ENCODE peak calls at places on chromosome 17, in ten cellular contexts. K, D, Y, V, Q, S, M, G, X and P are unnamed samples.

GRCh38 chr17:21146362-21147021 is 19.7 kb downstream of the DHRS7B start:
- DNase-seq in S (no peak), V (no peak), D (no peak), M (no peak), K (no peak), Q (no peak), Y (no peak), G (no peak), X (no peak), P (no peak)

GRCh38 chr17:28046034-28046825 is 3.8 kb downstream of the NLK start:
- DNase-seq in Y (no peak), S (no peak), X (no peak), K (no peak), Q (no peak), D (no peak), G (no peak), M (no peak), V (no peak), P (no peak)

GRCh38 chr17:78806451-78806850 is 24.4 kb upstream of the CYTH1 start:
- DNase-seq in V (peak; percentile 46), D (peak; percentile 39), M (no peak), S (peak; percentile 48), X (peak; percentile 79), K (peak; percentile 71), G (no peak), Y (no peak), Q (no peak), P (no peak)

GRCh38 chr17:13104576-13104975 is 86.7 kb upstream of the ELAC2 start:
- DNase-seq in K (no peak), M (no peak), Y (no peak), G (no peak), S (no peak), Q (no peak), D (no peak), X (no peak), V (no peak), P (no peak)

GRCh38 chr17:57455063-57455914 is 199.0 kb downstream of the MSI2 start:
- DNase-seq in G (no peak), Y (no peak), S (peak; percentile 72), X (peak; percentile 26), Q (no peak), K (no peak), V (no peak), D (peak; percentile 44), M (no peak), P (no peak)

GRCh38 chr17:2369551-2370210 is 31.2 kb downstream of the MNT start:
- DNase-seq in D (no peak), Q (no peak), S (no peak), V (no peak), M (peak; percentile 59), X (no peak), G (no peak), Y (no peak), K (no peak), P (no peak)

GRCh38 chr17:78144736-78145641 is 1.2 kb upstream of the C17orf99 start:
- DNase-seq in K (no peak), X (no peak), Q (peak; percentile 95), Y (no peak), D (no peak), M (peak; percentile 86), V (no peak), S (no peak), G (no peak), P (no peak)

GRCh38 chr17:68812876-68813584 is 142.2 kb downstream of the ABCA8 start:
- DNase-seq in K (no peak), S (no peak), Q (no peak), M (no peak), Y (no peak), X (no peak), G (no peak), D (no peak), V (no peak), P (no peak)

GRCh38 chr17:27379863-27380533 is 76.2 kb upstream of the KSR1 start:
- DNase-seq in Y (peak; percentile 40), D (no peak), G (no peak), M (peak; percentile 92), S (peak; percentile 89), V (peak; percentile 63), Q (peak; percentile 48), X (no peak), K (no peak), P (no peak)

GRCh38 chr17:77096570-77097214 is 44.1 kb upstream of the SEC14L1 start:
- DNase-seq in Y (no peak), S (no peak), G (no peak), D (no peak), K (no peak), M (no peak), Q (no peak), X (no peak), V (peak; percentile 55), P (peak; percentile 70)

GRCh38 chr17:20109121-20109520 is 100.0 kb downstream of the SPECC1 start:
- DNase-seq in S (no peak), V (no peak), K (no peak), M (no peak), G (no peak), D (no peak), Q (no peak), Y (no peak), X (no peak), P (no peak)

GRCh38 chr17:14712471-14713075 is 411.7 kb downstream of the HS3ST3B1 start:
- DNase-seq in V (no peak), D (no peak), K (no peak), G (no peak), X (no peak), Y (no peak), M (no peak), Q (no peak), S (no peak), P (no peak)

GRCh38 chr17:80970044-80970761 is 21.4 kb upstream of the CHMP6 start:
- DNase-seq in M (peak; percentile 85), G (no peak), D (peak; percentile 31), K (no peak), Q (no peak), Y (no peak), S (peak; percentile 73), V (no peak), X (peak; percentile 43), P (no peak)

GRCh38 chr17:13589658-13590057 is 12.1 kb downstream of the HS3ST3A1 start:
- DNase-seq in Q (no peak), X (no peak), Y (no peak), K (no peak), D (no peak), S (no peak), V (no peak), G (no peak), M (no peak), P (no peak)

GRCh38 chr17:6327007-6327406 is 107.9 kb downstream of the AIPL1 start:
- DNase-seq in D (no peak), M (peak; percentile 58), V (no peak), G (no peak), Q (no peak), S (peak; percentile 61), Y (no peak), X (no peak), K (no peak), P (no peak)

GRCh38 chr17:7330099-7331015 is 1.2 kb upstream of the NEURL4 start:
- DNase-seq in S (peak; percentile 85), X (peak; percentile 84), G (no peak), K (peak; percentile 73), D (peak; percentile 75), Q (peak; percentile 65), M (peak; percentile 90), Y (peak; percentile 54), V (peak; percentile 79), P (peak; percentile 83)

GRCh38 chr17:43609613-43610385 is 51.9 kb downstream of the MEOX1 start:
- DNase-seq in Y (no peak), K (no peak), G (no peak), M (no peak), Q (no peak), X (no peak), S (no peak), D (no peak), V (no peak), P (no peak)

GRCh38 chr17:73290399-73291259 is 21.2 kb downstream of the CDC42EP4 start:
- DNase-seq in Y (no peak), M (peak; percentile 27), K (no peak), X (no peak), S (no peak), Q (no peak), V (no peak), G (no peak), D (no peak), P (no peak)
- H3K4me3 ChIP-seq in Y (no peak overlapping the region), M (no peak overlapping the region), K (no peak overlapping the region), X (no peak overlapping the region), S (no peak overlapping the region), Q (no peak overlapping the region), V (no peak overlapping the region), G (peak overlapping the region; percentile 47), D (no peak overlapping the region), P (no peak overlapping the region)

GRCh38 chr17:75634754-75635609 is 1.7 kb downstream of the SMIM5 start:
- DNase-seq in Y (no peak), Q (no peak), G (no peak), M (peak; percentile 65), D (no peak), S (peak; percentile 64), X (no peak), K (no peak), V (no peak), P (no peak)
- H3K27ac ChIP-seq in Y (peak overlapping the region; percentile 95), Q (peak overlapping the region; percentile 68), G (no peak overlapping the region), M (peak overlapping the region; percentile 82), D (no peak overlapping the region), S (peak overlapping the region; percentile 82), X (no peak overlapping the region), K (no peak overlapping the region), V (no peak overlapping the region), P (peak overlapping the region; percentile 94)

DNA sequence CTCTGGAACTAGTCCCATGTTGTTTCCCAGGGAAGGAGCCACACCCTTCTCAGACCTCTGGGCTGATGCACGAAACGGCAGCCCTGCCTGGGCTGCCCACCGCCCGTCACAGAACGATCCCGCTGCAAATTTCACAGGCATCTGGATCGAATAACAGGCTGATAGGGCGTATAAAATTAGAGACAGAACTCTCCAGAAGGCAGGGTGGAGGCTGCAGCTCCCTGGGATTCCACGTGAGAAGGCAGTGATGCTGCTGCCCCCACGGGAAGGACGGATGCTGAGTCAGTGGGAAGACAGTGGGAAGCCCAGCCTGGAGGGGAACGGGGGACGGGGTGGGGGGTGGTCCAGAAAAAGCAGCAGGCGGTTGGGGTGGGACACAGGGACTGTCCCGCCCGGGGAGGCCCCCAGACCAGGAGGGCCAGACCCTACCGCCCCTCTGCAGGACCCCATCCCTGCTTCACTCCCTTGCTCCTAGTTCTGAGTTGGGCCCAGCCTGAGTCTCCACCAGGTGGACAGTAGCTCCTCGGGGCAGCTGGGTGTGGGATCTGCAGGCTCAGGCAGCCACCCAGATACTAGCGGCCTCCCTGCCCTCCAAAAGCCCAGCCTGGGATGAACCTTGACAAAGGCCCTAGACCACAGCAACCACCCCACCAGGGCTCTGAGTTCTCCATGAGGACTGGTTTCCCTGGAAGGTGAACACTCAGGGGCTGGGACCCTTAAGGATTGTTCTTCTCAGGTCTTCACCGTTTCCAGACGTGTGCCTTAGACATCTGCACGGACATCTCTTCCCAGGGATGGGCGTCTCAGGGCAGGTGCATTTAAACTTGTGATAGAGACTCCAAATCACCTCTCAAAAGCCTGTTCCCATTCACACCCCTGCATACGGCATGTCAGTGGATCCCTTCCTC is 117.8 kb downstream of the METRNL start:
- DNase-seq in X (no peak), D (no peak), M (peak; percentile 36), K (no peak), V (peak; percentile 33), Y (peak; percentile 22), S (peak; percentile 56), Q (no peak), G (no peak), P (no peak)
- H3K9me3 ChIP-seq in X (no peaks in the 10 kb centered on the region), D (no peaks in the 10 kb centered on the region), M (no peaks in the 10 kb centered on the region), K (no peaks in the 10 kb centered on the region), V (no peaks in the 10 kb centered on the region), Y (no peaks in the 10 kb centered on the region), S (no peaks in the 10 kb centered on the region), Q (no peaks in the 10 kb centered on the region), G (no peaks in the 10 kb centered on the region), P (no peaks in the 10 kb centered on the region)

GRCh38 chr17:75689441-75689873 is 22.3 kb downstream of the SAP30BP start:
- DNase-seq in Q (no peak), D (peak; percentile 44), X (peak; percentile 55), V (no peak), K (peak; percentile 8), M (no peak), G (no peak), Y (no peak), S (no peak), P (no peak)
- H3K4me3 ChIP-seq in Q (no peak overlapping the region), D (no peak overlapping the region), X (no peak overlapping the region), V (no peak overlapping the region), K (no peak overlapping the region), M (no peak overlapping the region), G (no peak overlapping the region), Y (no peak overlapping the region), S (no peak overlapping the region), P (no peak overlapping the region)